ENCODE peak calls at places on chromosomes 13 and 19, in eight cellular contexts. One of them, this sample, is unnamed.
A peak's percentile ranks its signal among the peaks of the same experiment; 100 is the strongest.

GRCh38 chr19:18417250-18418033 is 1.8 kb upstream of the SSBP4 start:
- DNase-seq in suprapubic skin: peak; percentile 88
- DNase-seq in K562: peak; percentile 94
- DNase-seq in H1: no peak
- DNase-seq in upper lobe of left lung: peak; percentile 82
- DNase-seq in A549: peak; percentile 79
- DNase-seq in SK-N-SH: peak; percentile 91
- DNase-seq in ovary: peak; percentile 88
- DNase-seq in this sample: peak; percentile 63

GRCh38 chr13:94154362-94154761 is 325.1 kb downstream of the DCT start:
- DNase-seq in A549: no peak
- DNase-seq in upper lobe of left lung: peak; percentile 23
- DNase-seq in suprapubic skin: no peak
- DNase-seq in ovary: no peak
- DNase-seq in K562: no peak
- DNase-seq in SK-N-SH: no peak
- DNase-seq in H1: no peak
- DNase-seq in this sample: peak; percentile 44

GRCh38 chr13:73782781-73783180 is 351.4 kb downstream of the KLF12 start:
- DNase-seq in K562: no peak
- DNase-seq in H1: no peak
- DNase-seq in A549: no peak
- DNase-seq in suprapubic skin: no peak
- DNase-seq in ovary: no peak
- DNase-seq in upper lobe of left lung: no peak
- DNase-seq in SK-N-SH: peak; percentile 14
- DNase-seq in this sample: no peak

GRCh38 chr19:37251308-37252229 is 33.6 kb downstream of the ZNF383 start:
- DNase-seq in ovary: peak; percentile 36
- DNase-seq in SK-N-SH: peak; percentile 92
- DNase-seq in H1: no peak
- DNase-seq in A549: peak; percentile 19
- DNase-seq in K562: no peak
- DNase-seq in upper lobe of left lung: peak; percentile 42
- DNase-seq in suprapubic skin: no peak
- DNase-seq in this sample: peak; percentile 43

GRCh38 chr19:49533551-49534488 is 6.0 kb downstream of the RCN3 start:
- DNase-seq in A549: peak; percentile 85
- DNase-seq in suprapubic skin: peak; percentile 90
- DNase-seq in H1: no peak
- DNase-seq in K562: peak; percentile 86
- DNase-seq in upper lobe of left lung: peak; percentile 78
- DNase-seq in SK-N-SH: peak; percentile 93
- DNase-seq in ovary: peak; percentile 90
- DNase-seq in this sample: peak; percentile 63

GRCh38 chr19:35063940-35064818 is 22.7 kb downstream of the HPN start:
- DNase-seq in SK-N-SH: no peak
- DNase-seq in H1: no peak
- DNase-seq in A549: peak; percentile 50
- DNase-seq in ovary: no peak
- DNase-seq in K562: no peak
- DNase-seq in upper lobe of left lung: no peak
- DNase-seq in suprapubic skin: no peak
- DNase-seq in this sample: no peak

GRCh38 chr19:10428996-10429381 is 8.7 kb downstream of the PDE4A start:
- DNase-seq in H1: no peak
- DNase-seq in upper lobe of left lung: no peak
- DNase-seq in suprapubic skin: no peak
- DNase-seq in ovary: no peak
- DNase-seq in A549: no peak
- DNase-seq in SK-N-SH: no peak
- DNase-seq in K562: no peak
- DNase-seq in this sample: no peak

GRCh38 chr13:113934576-113934975 is 39.3 kb downstream of the C13orf46 start:
- DNase-seq in SK-N-SH: peak; percentile 19
- DNase-seq in upper lobe of left lung: no peak
- DNase-seq in K562: no peak
- DNase-seq in A549: no peak
- DNase-seq in ovary: peak; percentile 29
- DNase-seq in H1: no peak
- DNase-seq in suprapubic skin: peak; percentile 67
- DNase-seq in this sample: no peak

GRCh38 chr13:29465741-29466293 is 129.7 kb downstream of the SLC7A1 start:
- DNase-seq in upper lobe of left lung: no peak
- DNase-seq in suprapubic skin: no peak
- DNase-seq in A549: no peak
- DNase-seq in K562: peak; percentile 38
- DNase-seq in H1: no peak
- DNase-seq in ovary: peak; percentile 72
- DNase-seq in SK-N-SH: peak; percentile 47
- DNase-seq in this sample: peak; percentile 39

GRCh38 chr19:44813331-44814131 is 4.6 kb downstream of the BCAM start:
- DNase-seq in A549: no peak
- DNase-seq in H1: no peak
- DNase-seq in upper lobe of left lung: no peak
- DNase-seq in SK-N-SH: no peak
- DNase-seq in suprapubic skin: no peak
- DNase-seq in K562: no peak
- DNase-seq in ovary: no peak
- DNase-seq in this sample: no peak

GRCh38 chr19:18013621-18014111 is 5.7 kb downstream of the ARRDC2 start:
- DNase-seq in H1: no peak
- DNase-seq in A549: no peak
- DNase-seq in upper lobe of left lung: no peak
- DNase-seq in K562: peak; percentile 57
- DNase-seq in ovary: no peak
- DNase-seq in SK-N-SH: no peak
- DNase-seq in suprapubic skin: no peak
- DNase-seq in this sample: no peak

GRCh38 chr19:38657633-38658222 is 10.3 kb downstream of the ACTN4 start:
- DNase-seq in SK-N-SH: no peak
- DNase-seq in A549: peak; percentile 95
- DNase-seq in H1: no peak
- DNase-seq in ovary: no peak
- DNase-seq in suprapubic skin: no peak
- DNase-seq in K562: no peak
- DNase-seq in upper lobe of left lung: no peak
- DNase-seq in this sample: no peak

GRCh38 chr19:40493778-40494177 is 27.0 kb downstream of the SPTBN4 start:
- DNase-seq in SK-N-SH: no peak
- DNase-seq in A549: no peak
- DNase-seq in upper lobe of left lung: no peak
- DNase-seq in ovary: no peak
- DNase-seq in H1: no peak
- DNase-seq in K562: no peak
- DNase-seq in suprapubic skin: no peak
- DNase-seq in this sample: no peak

GRCh38 chr13:97851269-97851668 is 102.2 kb upstream of the IPO5 start:
- DNase-seq in ovary: no peak
- DNase-seq in suprapubic skin: no peak
- DNase-seq in H1: no peak
- DNase-seq in upper lobe of left lung: no peak
- DNase-seq in A549: peak; percentile 3
- DNase-seq in K562: no peak
- DNase-seq in SK-N-SH: no peak
- DNase-seq in this sample: no peak

GRCh38 chr13:106184778-106185177 is 350.7 kb downstream of the EFNB2 start:
- DNase-seq in H1: no peak
- DNase-seq in K562: no peak
- DNase-seq in A549: no peak
- DNase-seq in SK-N-SH: no peak
- DNase-seq in ovary: no peak
- DNase-seq in upper lobe of left lung: no peak
- DNase-seq in suprapubic skin: no peak
- DNase-seq in this sample: no peak

GRCh38 chr13:106183410-106184128 is 351.9 kb downstream of the EFNB2 start:
- DNase-seq in K562: no peak
- DNase-seq in suprapubic skin: no peak
- DNase-seq in ovary: no peak
- DNase-seq in upper lobe of left lung: no peak
- DNase-seq in A549: no peak
- DNase-seq in SK-N-SH: no peak
- DNase-seq in H1: no peak
- DNase-seq in this sample: no peak

GRCh38 chr13:106186366-106187030 is 349.0 kb downstream of the EFNB2 start:
- DNase-seq in K562: no peak
- DNase-seq in SK-N-SH: no peak
- DNase-seq in upper lobe of left lung: no peak
- DNase-seq in ovary: no peak
- DNase-seq in H1: no peak
- DNase-seq in A549: no peak
- DNase-seq in suprapubic skin: no peak
- DNase-seq in this sample: no peak

GRCh38 chr13:106178816-106179215 is 356.6 kb downstream of the EFNB2 start:
- DNase-seq in H1: no peak
- DNase-seq in ovary: no peak
- DNase-seq in A549: no peak
- DNase-seq in SK-N-SH: no peak
- DNase-seq in upper lobe of left lung: no peak
- DNase-seq in suprapubic skin: no peak
- DNase-seq in K562: no peak
- DNase-seq in this sample: no peak

DNA sequence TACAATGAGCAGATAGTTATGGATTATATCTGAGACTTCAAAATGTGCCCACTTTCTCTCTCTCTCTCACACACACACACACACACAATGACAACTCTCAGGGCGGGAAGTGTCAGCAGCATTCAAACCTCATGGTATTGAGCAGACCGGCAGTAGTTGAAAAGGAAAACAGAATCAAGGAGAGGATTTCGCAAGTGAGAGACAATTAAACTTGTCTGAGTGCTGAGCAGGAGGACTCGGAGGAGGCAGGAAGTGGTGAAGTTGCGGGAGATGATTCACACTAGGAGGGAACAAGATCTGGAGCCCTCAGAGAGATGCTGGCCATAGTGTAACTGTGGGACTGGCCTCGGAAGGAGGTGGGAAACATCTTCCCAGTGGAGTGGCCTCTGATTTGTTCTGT is 353.1 kb downstream of the EFNB2 start:
- DNase-seq in A549: peak; percentile 4
- DNase-seq in upper lobe of left lung: no peak
- DNase-seq in H1: no peak
- DNase-seq in SK-N-SH: no peak
- DNase-seq in K562: no peak
- DNase-seq in ovary: no peak
- DNase-seq in suprapubic skin: no peak
- DNase-seq in this sample: no peak
- TF ChIP-seq EP300 in A549: no peak
- TF ChIP-seq EP300 in upper lobe of left lung: no peak
- TF ChIP-seq EP300 in H1: no peak
- TF ChIP-seq EP300 in SK-N-SH: no peak
- TF ChIP-seq EP300 in K562: no peak
- TF ChIP-seq EP300 in ovary: no peak
- TF ChIP-seq EP300 in suprapubic skin: no peak
- TF ChIP-seq EP300 in this sample: no peak

DNA sequence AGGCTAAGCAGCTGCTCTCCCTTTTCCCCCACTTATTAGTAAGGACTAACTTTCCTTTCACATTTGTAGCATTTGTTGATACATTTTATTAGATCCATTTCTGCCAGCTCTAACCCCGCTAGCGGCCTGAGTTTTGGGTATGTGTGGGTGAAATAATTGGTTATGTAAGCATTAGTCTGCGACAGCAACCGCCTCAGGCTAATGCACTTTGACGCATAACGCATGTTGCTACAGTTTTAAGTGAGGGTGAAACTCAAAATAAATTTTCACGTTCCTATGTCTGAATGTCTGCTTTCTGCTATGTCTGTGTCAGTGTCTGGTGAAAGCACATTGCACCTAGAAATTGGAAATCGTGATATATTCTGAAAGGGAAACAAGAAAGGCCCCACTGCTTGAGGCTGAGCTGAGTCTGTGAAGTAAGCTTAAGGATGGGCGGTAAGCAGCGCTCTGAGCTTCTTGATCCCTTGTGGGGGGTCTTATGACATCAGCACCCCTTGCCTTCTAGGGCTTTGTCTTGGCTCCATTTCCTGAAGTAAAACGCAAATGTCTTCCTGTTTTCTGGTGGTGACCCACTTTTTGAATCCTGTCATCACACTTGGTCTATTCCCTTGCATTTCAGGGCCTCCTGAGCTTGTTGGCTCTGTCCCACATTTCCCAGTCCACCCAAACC is 648.2 kb upstream of the ARGLU1 start:
- DNase-seq in A549: no peak
- DNase-seq in ovary: no peak
- DNase-seq in K562: no peak
- DNase-seq in suprapubic skin: no peak
- DNase-seq in SK-N-SH: no peak
- DNase-seq in upper lobe of left lung: no peak
- DNase-seq in H1: no peak
- DNase-seq in this sample: no peak
- TF ChIP-seq EP300 in A549: no peak
- TF ChIP-seq EP300 in ovary: no peak
- TF ChIP-seq EP300 in K562: no peak
- TF ChIP-seq EP300 in suprapubic skin: no peak
- TF ChIP-seq EP300 in SK-N-SH: peak; percentile 26
- TF ChIP-seq EP300 in upper lobe of left lung: no peak
- TF ChIP-seq EP300 in H1: no peak
- TF ChIP-seq EP300 in this sample: no peak

DNA sequence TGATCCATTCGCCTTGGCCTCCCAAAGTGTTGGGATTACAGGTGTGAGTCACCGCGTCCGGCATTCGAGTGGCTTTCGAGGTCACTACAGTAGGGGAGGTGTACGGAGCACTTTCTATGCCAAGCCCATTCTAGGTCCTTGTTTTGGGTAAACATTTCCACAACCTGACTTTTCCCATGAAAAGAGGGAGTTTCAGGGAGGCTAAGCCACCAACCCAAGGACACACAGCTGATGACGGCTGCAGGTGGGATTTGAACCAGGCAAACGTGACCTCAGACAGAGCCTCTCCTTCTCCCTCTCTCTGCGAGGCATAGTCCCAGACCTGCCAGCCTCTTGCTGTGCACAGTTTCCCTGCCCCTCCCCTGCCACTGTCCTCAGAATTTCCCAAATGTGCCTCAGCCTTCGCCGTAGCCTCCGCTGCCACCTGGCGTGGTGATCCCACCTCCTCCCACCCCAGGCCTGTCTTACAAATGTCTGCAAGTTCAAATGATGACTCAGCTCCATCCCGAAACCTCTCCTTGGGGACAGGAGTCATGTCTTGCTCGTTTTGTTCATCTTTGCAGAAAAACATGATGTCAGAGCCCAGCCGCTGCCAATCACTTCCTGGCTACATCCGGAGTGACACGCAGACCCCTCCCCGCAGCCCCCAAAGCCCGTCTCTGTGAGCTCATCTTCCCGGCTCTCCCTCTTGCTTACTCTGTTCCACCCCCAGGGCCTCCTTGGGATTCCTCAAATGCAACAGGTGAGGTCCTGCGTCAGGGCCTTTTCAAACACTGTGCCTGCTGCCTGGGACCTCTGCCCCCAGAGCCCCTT is 6.6 kb upstream of the GADD45B start:
- DNase-seq in K562: peak; percentile 58
- DNase-seq in A549: peak; percentile 88
- DNase-seq in ovary: no peak
- DNase-seq in H1: no peak
- DNase-seq in upper lobe of left lung: peak; percentile 42
- DNase-seq in suprapubic skin: no peak
- DNase-seq in SK-N-SH: no peak
- DNase-seq in this sample: no peak
- TF ChIP-seq EP300 in K562: no peak
- TF ChIP-seq EP300 in A549: no peak
- TF ChIP-seq EP300 in ovary: no peak
- TF ChIP-seq EP300 in H1: no peak
- TF ChIP-seq EP300 in upper lobe of left lung: no peak
- TF ChIP-seq EP300 in suprapubic skin: no peak
- TF ChIP-seq EP300 in SK-N-SH: no peak
- TF ChIP-seq EP300 in this sample: no peak

GRCh38 chr13:33711441-33711840 is 106.5 kb upstream of the RFC3 start:
- DNase-seq in K562: no peak
- DNase-seq in A549: no peak
- DNase-seq in H1: no peak
- DNase-seq in ovary: no peak
- DNase-seq in SK-N-SH: no peak
- DNase-seq in upper lobe of left lung: no peak
- DNase-seq in suprapubic skin: no peak
- DNase-seq in this sample: no peak
- TF ChIP-seq EP300 in K562: no peak
- TF ChIP-seq EP300 in A549: no peak
- TF ChIP-seq EP300 in H1: no peak
- TF ChIP-seq EP300 in ovary: no peak
- TF ChIP-seq EP300 in SK-N-SH: no peak
- TF ChIP-seq EP300 in upper lobe of left lung: no peak
- TF ChIP-seq EP300 in suprapubic skin: no peak
- TF ChIP-seq EP300 in this sample: no peak